ENCODE peak calls at places on chromosomes 6 and 20, in ten cellular contexts. One of them, this sample, is unnamed.

GRCh38 chr6:88823998-88824397 is 139.4 kb downstream of the RNGTT start:
- DNase-seq in amygdala: no peak
- DNase-seq in pulmonary artery endothelial cell: no peak
- DNase-seq in fibroblast of lung: peak
- DNase-seq in EL: peak
- DNase-seq in T-cell: no peak
- DNase-seq in brain microvascular endothelial cell: peak
- DNase-seq in ovary: no peak
- DNase-seq in nucleus accumbens: no peak
- DNase-seq in stimulated activated CD4-positive, alpha-beta T cell treated with anti-CD3 and anti-CD28 coated beads, Interleukin-1b, Interleukin-23, amount 100 ng/mL, for 4 hours: no peak
- DNase-seq in this sample: no peak

GRCh38 chr6:21049572-21049971 is 515.3 kb downstream of the CDKAL1 start:
- DNase-seq in EL: peak
- DNase-seq in fibroblast of lung: peak
- DNase-seq in amygdala: no peak
- DNase-seq in nucleus accumbens: no peak
- DNase-seq in brain microvascular endothelial cell: no peak
- DNase-seq in pulmonary artery endothelial cell: no peak
- DNase-seq in T-cell: no peak
- DNase-seq in stimulated activated CD4-positive, alpha-beta T cell treated with anti-CD3 and anti-CD28 coated beads, Interleukin-1b, Interleukin-23, amount 100 ng/mL, for 4 hours: no peak
- DNase-seq in ovary: no peak
- DNase-seq in this sample: no peak

GRCh38 chr6:7819641-7820040 is 90.9 kb downstream of the TXNDC5 start:
- DNase-seq in stimulated activated CD4-positive, alpha-beta T cell treated with anti-CD3 and anti-CD28 coated beads, Interleukin-1b, Interleukin-23, amount 100 ng/mL, for 4 hours: no peak
- DNase-seq in nucleus accumbens: no peak
- DNase-seq in fibroblast of lung: no peak
- DNase-seq in ovary: no peak
- DNase-seq in pulmonary artery endothelial cell: no peak
- DNase-seq in EL: peak
- DNase-seq in brain microvascular endothelial cell: no peak
- DNase-seq in amygdala: no peak
- DNase-seq in T-cell: no peak
- DNase-seq in this sample: no peak

GRCh38 chr20:58402305-58402704 is 13.3 kb downstream of the VAPB start:
- DNase-seq in stimulated activated CD4-positive, alpha-beta T cell treated with anti-CD3 and anti-CD28 coated beads, Interleukin-1b, Interleukin-23, amount 100 ng/mL, for 4 hours: no peak
- DNase-seq in ovary: no peak
- DNase-seq in amygdala: no peak
- DNase-seq in T-cell: no peak
- DNase-seq in pulmonary artery endothelial cell: no peak
- DNase-seq in brain microvascular endothelial cell: no peak
- DNase-seq in EL: no peak
- DNase-seq in nucleus accumbens: no peak
- DNase-seq in fibroblast of lung: no peak
- DNase-seq in this sample: no peak

GRCh38 chr6:149234051-149234962 is 83.2 kb upstream of the TAB2 start:
- DNase-seq in ovary: no peak
- DNase-seq in nucleus accumbens: no peak
- DNase-seq in fibroblast of lung: peak
- DNase-seq in amygdala: no peak
- DNase-seq in pulmonary artery endothelial cell: no peak
- DNase-seq in EL: peak
- DNase-seq in stimulated activated CD4-positive, alpha-beta T cell treated with anti-CD3 and anti-CD28 coated beads, Interleukin-1b, Interleukin-23, amount 100 ng/mL, for 4 hours: no peak
- DNase-seq in T-cell: peak
- DNase-seq in brain microvascular endothelial cell: peak
- DNase-seq in this sample: no peak

GRCh38 chr6:12033770-12034169 is 21.7 kb downstream of the HIVEP1 start:
- DNase-seq in pulmonary artery endothelial cell: no peak
- DNase-seq in fibroblast of lung: peak
- DNase-seq in EL: no peak
- DNase-seq in nucleus accumbens: no peak
- DNase-seq in stimulated activated CD4-positive, alpha-beta T cell treated with anti-CD3 and anti-CD28 coated beads, Interleukin-1b, Interleukin-23, amount 100 ng/mL, for 4 hours: no peak
- DNase-seq in amygdala: no peak
- DNase-seq in ovary: no peak
- DNase-seq in T-cell: no peak
- DNase-seq in brain microvascular endothelial cell: no peak
- DNase-seq in this sample: no peak

GRCh38 chr20:37526839-37527637 is 638 bp downstream of the BLCAP start:
- DNase-seq in T-cell: no peak
- DNase-seq in nucleus accumbens: no peak
- DNase-seq in pulmonary artery endothelial cell: no peak
- DNase-seq in brain microvascular endothelial cell: no peak
- DNase-seq in amygdala: no peak
- DNase-seq in stimulated activated CD4-positive, alpha-beta T cell treated with anti-CD3 and anti-CD28 coated beads, Interleukin-1b, Interleukin-23, amount 100 ng/mL, for 4 hours: no peak
- DNase-seq in EL: peak
- DNase-seq in ovary: no peak
- DNase-seq in fibroblast of lung: peak
- DNase-seq in this sample: no peak

GRCh38 chr20:48697845-48698491 is 129.8 kb downstream of the PREX1 start:
- DNase-seq in T-cell: no peak
- DNase-seq in fibroblast of lung: peak
- DNase-seq in nucleus accumbens: peak
- DNase-seq in ovary: peak
- DNase-seq in amygdala: no peak
- DNase-seq in EL: peak
- DNase-seq in stimulated activated CD4-positive, alpha-beta T cell treated with anti-CD3 and anti-CD28 coated beads, Interleukin-1b, Interleukin-23, amount 100 ng/mL, for 4 hours: no peak
- DNase-seq in brain microvascular endothelial cell: peak
- DNase-seq in pulmonary artery endothelial cell: no peak
- DNase-seq in this sample: no peak

GRCh38 chr20:32539063-32539816 is 45.9 kb downstream of the NOL4L start:
- DNase-seq in amygdala: no peak
- DNase-seq in stimulated activated CD4-positive, alpha-beta T cell treated with anti-CD3 and anti-CD28 coated beads, Interleukin-1b, Interleukin-23, amount 100 ng/mL, for 4 hours: no peak
- DNase-seq in ovary: no peak
- DNase-seq in T-cell: no peak
- DNase-seq in brain microvascular endothelial cell: no peak
- DNase-seq in pulmonary artery endothelial cell: no peak
- DNase-seq in fibroblast of lung: no peak
- DNase-seq in nucleus accumbens: no peak
- DNase-seq in EL: no peak
- DNase-seq in this sample: no peak

GRCh38 chr6:162778603-162779002 is 50.8 kb downstream of the PACRG start:
- DNase-seq in EL: no peak
- DNase-seq in pulmonary artery endothelial cell: no peak
- DNase-seq in T-cell: no peak
- DNase-seq in ovary: no peak
- DNase-seq in brain microvascular endothelial cell: no peak
- DNase-seq in amygdala: no peak
- DNase-seq in nucleus accumbens: no peak
- DNase-seq in fibroblast of lung: no peak
- DNase-seq in stimulated activated CD4-positive, alpha-beta T cell treated with anti-CD3 and anti-CD28 coated beads, Interleukin-1b, Interleukin-23, amount 100 ng/mL, for 4 hours: no peak
- DNase-seq in this sample: no peak

This sample was measured in activated T-helper 1 cell treated with Interleukin-2 at 50 U/mL for 16 hours.